ENCODE peak calls at places on chromosomes 16 and 17, in four cellular contexts. U is K562, R is GM12878, C is HCT116. D is an unnamed sample.
A peak's percentile ranks its signal among the peaks of the same experiment; 100 is the strongest.

GRCh38 chr16:70018254-70018653 is 67.1 kb downstream of the CLEC18A start:
- DNase-seq in U (peak; percentile 18), R (peak; percentile 3), C (peak; percentile 61), D (no peak)

GRCh38 chr16:31073073-31073822 is 792 bp downstream of the ZNF668 start:
- DNase-seq in U (peak; percentile 93), R (no peak), C (peak; percentile 82), D (peak; percentile 96)

GRCh38 chr17:14745541-14745940 is 444.7 kb downstream of the HS3ST3B1 start:
- DNase-seq in U (no peak), R (no peak), C (no peak), D (no peak)

GRCh38 chr17:81342700-81343070 is 47.6 kb upstream of the SLC38A10 start:
- DNase-seq in U (no peak), R (no peak), C (no peak), D (peak; percentile 69)

GRCh38 chr16:21100447-21100846 is 50.2 kb downstream of the DNAH3 start:
- DNase-seq in U (no peak), R (no peak), C (peak; percentile 19), D (no peak)

GRCh38 chr16:19843371-19843770 is 41.3 kb downstream of the GPRC5B start:
- DNase-seq in U (no peak), R (no peak), C (no peak), D (no peak)

GRCh38 chr17:8994319-8994718 is 27.0 kb upstream of the NTN1 start:
- DNase-seq in U (peak; percentile 32), R (peak; percentile 34), C (peak; percentile 40), D (peak; percentile 97)

GRCh38 chr16:69563605-69564580 is 1.9 kb upstream of the NFAT5 start:
- DNase-seq in U (peak; percentile 20), R (peak; percentile 93), C (no peak), D (no peak)

GRCh38 chr17:69743091-69743490 is 328.6 kb downstream of the MAP2K6 start:
- DNase-seq in U (no peak), R (no peak), C (no peak), D (no peak)

GRCh38 chr17:45986056-45986455 is 13.0 kb upstream of the STH start:
- DNase-seq in U (no peak), R (no peak), C (no peak), D (no peak)

GRCh38 chr17:19421926-19422325 is 10.9 kb downstream of the RNF112 start:
- DNase-seq in U (no peak), R (no peak), C (no peak), D (no peak)

GRCh38 chr17:29111816-29112499 is 68.2 kb downstream of the MYO18A start:
- DNase-seq in U (peak; percentile 65), R (no peak), C (no peak), D (peak; percentile 95)

GRCh38 chr16:2799852-2800226 is 1.6 kb downstream of the PRSS41 start:
- DNase-seq in U (no peak), R (no peak), C (no peak), D (no peak)

GRCh38 chr17:82967268-82968032 is 112.0 kb upstream of the METRNL start:
- DNase-seq in U (no peak), R (no peak), C (no peak), D (no peak)

GRCh38 chr16:70572050-70572925 is 48.7 kb downstream of the SF3B3 start:
- DNase-seq in U (no peak), R (no peak), C (no peak), D (no peak)

GRCh38 chr17:81513669-81514484 is 1.3 kb upstream of the ACTG1 start:
- DNase-seq in U (no peak), R (no peak), C (no peak), D (no peak)

GRCh38 chr16:10009691-10010090 is 172.5 kb downstream of the GRIN2A start:
- DNase-seq in U (no peak), R (no peak), C (no peak), D (no peak)

GRCh38 chr16:24257965-24258364 is 1.8 kb downstream of the CACNG3 start:
- DNase-seq in U (no peak), R (no peak), C (no peak), D (no peak)

GRCh38 chr16:32116080-32116479 is 137.0 kb upstream of the TP53TG3D start:
- DNase-seq in U (peak; percentile 0), R (no peak), C (no peak), D (no peak)

GRCh38 chr17:4247981-4248388 is 15.8 kb downstream of the ANKFY1 start:
- DNase-seq in U (no peak), R (no peak), C (peak; percentile 23), D (no peak)

GRCh38 chr16:53773150-53773846 is 69.3 kb downstream of the FTO start:
- DNase-seq in U (peak; percentile 46), R (peak; percentile 13), C (no peak), D (no peak)

GRCh38 chr16:28067604-28068382 is 4.3 kb upstream of the GSG1L start:
- DNase-seq in U (peak; percentile 4), R (no peak), C (no peak), D (no peak)

GRCh38 chr16:14051110-14051729 is 19.9 kb upstream of the MRTFB start:
- DNase-seq in U (no peak), R (no peak), C (no peak), D (no peak)

GRCh38 chr16:14196539-14196938 is 125.4 kb downstream of the MRTFB start:
- DNase-seq in U (no peak), R (no peak), C (no peak), D (no peak)

GRCh38 chr17:81325057-81325973 is 30.2 kb upstream of the SLC38A10 start:
- DNase-seq in U (no peak), R (no peak), C (no peak), D (no peak)

GRCh38 chr16:54998834-54999233 is 68.2 kb downstream of the IRX5 start:
- DNase-seq in U (no peak), R (no peak), C (no peak), D (no peak)

GRCh38 chr17:40605301-40605700 is 40.0 kb upstream of the CCR7 start:
- DNase-seq in U (no peak), R (no peak), C (no peak), D (no peak)

GRCh38 chr17:871731-872517 is 89.8 kb downstream of the MRM3 start:
- DNase-seq in U (no peak), R (no peak), C (no peak), D (no peak)

GRCh38 chr17:7572338-7572587 is 7.2 kb upstream of the CD68 start:
- DNase-seq in U (no peak), R (no peak), C (no peak), D (no peak)

GRCh38 chr16:81583893-81584705 is 139.5 kb downstream of the CMIP start:
- DNase-seq in U (no peak), R (no peak), C (peak; percentile 74), D (no peak)

GRCh38 chr16:70715113-70715711 is 29.4 kb upstream of the MTSS2 start:
- DNase-seq in U (no peak), R (no peak), C (no peak), D (no peak)

DNA sequence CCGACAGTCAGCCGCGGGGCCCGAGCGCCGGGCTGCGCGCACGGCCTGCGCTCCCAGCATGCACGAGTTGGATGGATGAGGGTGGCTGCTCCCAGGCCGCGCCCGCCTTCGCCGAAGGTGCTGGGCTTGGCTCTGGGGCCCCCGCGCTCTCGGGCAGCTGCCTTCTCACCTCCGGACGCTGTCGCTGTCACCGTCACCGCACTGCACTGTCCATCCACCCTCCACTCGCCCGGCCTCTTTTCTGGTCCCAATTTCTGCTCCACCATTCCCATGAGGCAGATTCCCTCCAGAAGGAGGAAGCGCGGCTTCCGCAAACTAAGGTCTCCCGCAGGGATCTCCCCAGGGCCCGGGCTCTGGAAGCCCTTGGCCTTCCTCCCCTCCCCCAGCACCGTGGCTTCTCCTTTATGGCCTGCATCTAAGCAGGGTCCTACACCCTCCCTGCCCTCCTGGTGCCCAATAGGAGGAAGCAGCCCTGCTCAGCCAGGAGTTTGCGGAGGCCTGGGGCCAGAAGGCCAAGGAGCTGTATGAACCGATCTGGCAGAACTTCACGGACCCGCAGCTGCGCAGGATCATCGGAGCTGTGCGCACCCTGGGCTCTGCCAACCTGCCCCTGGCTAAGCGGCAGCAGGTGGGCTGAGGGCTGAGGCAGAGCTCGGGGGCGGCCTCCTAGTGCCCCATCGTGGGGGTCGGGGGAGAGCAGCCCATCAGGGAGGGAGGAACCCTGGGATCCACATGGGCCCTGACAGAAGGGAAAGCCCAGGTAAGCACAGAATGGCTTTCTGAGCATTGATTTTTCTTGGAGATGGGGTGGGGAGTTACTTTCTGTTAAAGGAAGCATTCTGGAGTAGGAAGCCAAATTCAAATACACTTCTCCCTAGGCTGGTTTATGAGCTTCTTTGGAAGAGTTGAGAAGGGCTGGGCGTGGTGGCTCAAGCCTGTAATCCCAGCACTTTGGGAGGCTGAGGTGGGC is 895 bp downstream of the ACE start:
- DNase-seq in U (no peak), R (no peak), C (no peak), D (no peak)
- TF ChIP-seq EGR1 in U (no peak), R (no peak), C (no peak), D (no peak)

GRCh38 chr17:56866496-56866895 is 32.5 kb downstream of the DGKE start:
- DNase-seq in U (no peak), R (no peak), C (no peak), D (no peak)

GRCh38 chr17:56867948-56868376 is 34.0 kb downstream of the DGKE start:
- DNase-seq in U (no peak), R (no peak), C (no peak), D (no peak)

GRCh38 chr17:56868716-56869115 is 34.8 kb downstream of the DGKE start:
- DNase-seq in U (no peak), R (no peak), C (no peak), D (no peak)

GRCh38 chr17:56866076-56866475 is 32.1 kb downstream of the DGKE start:
- DNase-seq in U (no peak), R (no peak), C (no peak), D (no peak)

DNA sequence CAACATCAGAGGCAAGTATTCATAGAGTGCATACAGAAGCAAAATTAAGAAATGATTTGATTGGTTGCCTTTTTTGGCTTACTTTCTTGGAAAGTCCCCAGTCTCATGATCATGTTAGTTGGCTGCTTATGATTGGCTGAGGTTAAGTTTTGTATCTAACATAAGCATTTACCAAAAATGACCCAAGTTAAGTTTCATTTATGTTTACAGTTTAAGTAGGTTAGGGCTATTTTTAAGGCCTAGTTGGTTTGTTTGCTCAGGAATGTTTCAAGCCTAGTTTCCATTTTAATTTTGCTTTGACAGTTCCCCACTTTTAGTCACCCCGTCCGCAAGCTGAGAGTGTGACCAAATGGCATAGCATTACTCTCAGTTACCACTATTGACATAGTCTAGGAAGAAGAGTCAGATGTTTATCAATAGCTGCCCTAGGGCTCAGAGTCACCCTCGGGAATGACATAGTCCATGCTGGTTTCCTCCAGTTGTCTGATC is 36.3 kb downstream of the DGKE start:
- DNase-seq in U (no peak), R (peak; percentile 75), C (no peak), D (no peak)
- TF ChIP-seq EGR1 in U (no peak), R (no peak), C (no peak), D (no peak)

GRCh38 chr16:48014349-48015135 is 141.3 kb downstream of the ABCC12 start:
- DNase-seq in U (no peak), R (no peak), C (peak; percentile 63), D (no peak)
- TF ChIP-seq EGR1 in U (no peak), R (no peak), C (no peak), D (no peak)

DNA sequence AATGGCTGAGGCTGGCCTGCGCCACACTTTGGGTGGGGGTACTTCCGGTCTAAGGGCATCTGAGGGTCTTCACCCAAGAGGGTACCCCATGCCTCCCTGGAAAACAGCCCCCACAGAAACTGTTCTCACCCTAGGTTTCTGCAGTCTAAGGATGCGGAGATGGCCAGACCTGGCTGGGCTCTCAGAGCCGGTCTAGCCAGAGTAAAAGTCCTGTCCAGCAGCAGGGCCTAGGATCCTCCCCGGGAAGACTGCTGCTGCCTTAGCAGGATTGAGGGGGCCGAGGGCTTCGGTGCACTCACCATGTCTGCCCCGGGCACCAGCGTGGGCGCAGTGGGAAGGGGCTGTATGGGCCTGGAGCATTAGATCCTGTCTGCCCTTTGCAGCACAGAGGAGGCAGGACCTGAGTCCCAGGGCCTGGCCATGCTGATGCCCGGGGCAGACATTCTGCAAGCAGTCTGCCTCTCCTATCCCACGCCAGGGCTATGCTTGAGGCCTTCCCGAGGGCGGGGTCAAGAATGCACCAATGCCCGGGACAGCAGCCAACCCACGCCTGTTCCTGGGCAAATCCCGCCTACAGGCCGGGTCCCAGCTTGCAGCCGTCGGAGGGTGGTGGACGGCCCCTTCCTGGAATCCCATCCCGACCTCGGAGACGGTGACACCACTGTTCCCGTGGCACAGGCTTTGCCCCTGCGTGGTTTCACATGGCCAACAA is 54.7 kb downstream of the CBFA2T3 start:
- DNase-seq in U (no peak), R (no peak), C (no peak), D (peak; percentile 67)
- TF ChIP-seq EGR1 in U (no peak), R (no peak), C (no peak), D (no peak)

D was measured in H1.